ENCODE peak calls at places on chromosome 19, in nine cellular contexts. J is prostate gland, Z is breast epithelium, K is transverse colon, H is suprapubic skin, D is HCT116, E is spleen, U is stomach, N is Panc1. G is an unnamed sample.

GRCh38 chr19:43560687-43561086 is 14.6 kb downstream of the XRCC1 start:
- DNase-seq in J (no peak), Z (no peak), K (no peak), H (no peak), D (no peak), E (peak), U (no peak), N (no peak), G (no peak)

GRCh38 chr19:44924243-44924725 is 9.9 kb downstream of the APOC1 start:
- DNase-seq in J (no peak), Z (no peak), K (no peak), H (no peak), D (no peak), E (no peak), U (no peak), N (no peak), G (no peak)

GRCh38 chr19:49907745-49908446 is 11.2 kb upstream of the IL4I1 start:
- DNase-seq in J (no peak), Z (no peak), K (no peak), H (no peak), D (no peak), E (no peak), U (no peak), N (no peak), G (no peak)

GRCh38 chr19:35978832-35979365 is 16.1 kb upstream of the SDHAF1 start:
- DNase-seq in J (no peak), Z (no peak), K (no peak), H (no peak), D (no peak), E (no peak), U (no peak), N (no peak), G (no peak)

GRCh38 chr19:56973713-56974553 is 133.4 kb upstream of the PEG3 start:
- DNase-seq in J (no peak), Z (no peak), K (no peak), H (no peak), D (no peak), E (no peak), U (no peak), N (no peak), G (no peak)

GRCh38 chr19:46296722-46297431 is at the start of gene HIF3A:
- DNase-seq in J (peak), Z (no peak), K (peak), H (no peak), D (no peak), E (peak), U (peak), N (no peak), G (no peak)

GRCh38 chr19:45170146-45171106 is 7.6 kb downstream of the TRAPPC6A start:
- DNase-seq in J (no peak), Z (no peak), K (no peak), H (no peak), D (no peak), E (no peak), U (no peak), N (no peak), G (no peak)

GRCh38 chr19:13778398-13778797 is 4.1 kb downstream of the C19orf53 start:
- DNase-seq in J (no peak), Z (no peak), K (no peak), H (no peak), D (no peak), E (no peak), U (no peak), N (no peak), G (no peak)

GRCh38 chr19:13544423-13544822 is 38.1 kb upstream of the CACNA1A start:
- DNase-seq in J (no peak), Z (no peak), K (no peak), H (no peak), D (no peak), E (no peak), U (no peak), N (no peak), G (no peak)

GRCh38 chr19:18741124-18741493 is 50.0 kb downstream of the COMP start:
- DNase-seq in J (no peak), Z (no peak), K (no peak), H (no peak), D (no peak), E (no peak), U (no peak), N (no peak), G (no peak)

GRCh38 chr19:16127776-16128371 is 15.6 kb upstream of the HSH2D start:
- DNase-seq in J (no peak), Z (no peak), K (no peak), H (no peak), D (no peak), E (no peak), U (no peak), N (no peak), G (no peak)

GRCh38 chr19:5095568-5095850 is 126.6 kb downstream of the KDM4B start:
- DNase-seq in J (no peak), Z (no peak), K (no peak), H (no peak), D (no peak), E (no peak), U (no peak), N (no peak), G (no peak)

GRCh38 chr19:2207991-2208860 is 27.9 kb downstream of the PLEKHJ1 start:
- DNase-seq in J (no peak), Z (no peak), K (peak), H (peak), D (no peak), E (peak), U (peak), N (no peak), G (no peak)

GRCh38 chr19:35214766-35215422 is 13.6 kb downstream of the FAM187B start:
- DNase-seq in J (no peak), Z (no peak), K (no peak), H (no peak), D (no peak), E (no peak), U (no peak), N (no peak), G (no peak)

GRCh38 chr19:14472202-14472961 is 2.8 kb downstream of the PTGER1 start:
- DNase-seq in J (no peak), Z (peak), K (peak), H (no peak), D (peak), E (peak), U (peak), N (no peak), G (no peak)

GRCh38 chr19:37218592-37218935 is 550 bp downstream of the ZNF383 start:
- DNase-seq in J (no peak), Z (no peak), K (no peak), H (no peak), D (no peak), E (no peak), U (no peak), N (no peak), G (peak)

GRCh38 chr19:50479761-50480251 is 3.2 kb upstream of the GARIN5A start:
- DNase-seq in J (no peak), Z (no peak), K (no peak), H (no peak), D (no peak), E (peak), U (no peak), N (no peak), G (no peak)

GRCh38 chr19:21264416-21264815 is 64.8 kb downstream of the ZNF708 start:
- DNase-seq in J (no peak), Z (no peak), K (no peak), H (no peak), D (no peak), E (no peak), U (no peak), N (no peak), G (no peak)

GRCh38 chr19:49837425-49837824 is 13.5 kb upstream of the PTOV1 start:
- DNase-seq in J (no peak), Z (no peak), K (no peak), H (no peak), D (no peak), E (no peak), U (no peak), N (no peak), G (no peak)

GRCh38 chr19:23460656-23461055 is 65.4 kb upstream of the ZNF91 start:
- DNase-seq in J (no peak), Z (no peak), K (no peak), H (no peak), D (no peak), E (no peak), U (no peak), N (no peak), G (no peak)

GRCh38 chr19:50500060-50500752 is 10.8 kb downstream of the JOSD2 start:
- DNase-seq in J (no peak), Z (no peak), K (no peak), H (no peak), D (no peak), E (peak), U (no peak), N (no peak), G (no peak)

GRCh38 chr19:31511696-31512095 is 162.5 kb upstream of the TSHZ3 start:
- DNase-seq in J (no peak), Z (no peak), K (no peak), H (peak), D (no peak), E (no peak), U (no peak), N (no peak), G (no peak)

GRCh38 chr19:45172611-45173208 is 5.3 kb downstream of the TRAPPC6A start:
- DNase-seq in J (no peak), Z (no peak), K (no peak), H (no peak), D (no peak), E (no peak), U (no peak), N (no peak), G (no peak)

GRCh38 chr19:57068921-57069697 is 50.7 kb upstream of the USP29 start:
- DNase-seq in J (peak), Z (peak), K (no peak), H (no peak), D (no peak), E (no peak), U (no peak), N (no peak), G (no peak)

GRCh38 chr19:40801449-40802299 is 2.7 kb downstream of the EGLN2 start:
- DNase-seq in J (no peak), Z (no peak), K (no peak), H (no peak), D (no peak), E (no peak), U (no peak), N (no peak), G (no peak)

GRCh38 chr19:40803170-40803856 is 4.3 kb downstream of the EGLN2 start:
- DNase-seq in J (no peak), Z (no peak), K (no peak), H (no peak), D (no peak), E (no peak), U (no peak), N (no peak), G (no peak)

GRCh38 chr19:40800997-40801377 is 2.0 kb downstream of the EGLN2 start:
- DNase-seq in J (no peak), Z (no peak), K (no peak), H (no peak), D (no peak), E (peak), U (no peak), N (no peak), G (no peak)

GRCh38 chr19:40803857-40804782 is 5.1 kb downstream of the EGLN2 start:
- DNase-seq in J (peak), Z (no peak), K (peak), H (no peak), D (no peak), E (peak), U (peak), N (no peak), G (no peak)

GRCh38 chr19:40802300-40803169 is 3.5 kb downstream of the EGLN2 start:
- DNase-seq in J (no peak), Z (no peak), K (peak), H (peak), D (no peak), E (peak), U (peak), N (no peak), G (peak)
- TF ChIP-seq POLR2AphosphoS5 in J (peak), Z (no peak), K (no peak), H (no peak), D (no peak), E (peak), U (no peak), N (no peak), G (no peak)

DNA sequence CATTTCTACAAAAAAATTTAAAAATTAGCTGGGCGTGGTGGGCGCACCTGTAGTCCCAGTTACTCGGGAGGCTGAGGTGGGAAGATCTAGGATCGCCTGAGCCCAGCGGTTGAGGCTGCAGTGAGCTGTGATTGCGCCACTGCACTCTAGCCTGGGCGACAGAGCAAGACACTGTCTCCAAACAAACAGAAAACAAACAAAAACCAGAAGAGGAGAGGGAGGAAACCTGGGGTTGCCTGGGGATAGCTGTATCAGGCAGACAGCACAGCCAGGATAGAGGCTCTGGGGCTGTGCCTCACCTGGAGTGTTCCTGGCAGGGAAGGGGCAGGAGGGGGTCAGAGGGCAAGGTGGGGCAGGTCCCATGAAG is 2.6 kb upstream of the POLR2E start:
- DNase-seq in J (no peak), Z (no peak), K (no peak), H (no peak), D (no peak), E (no peak), U (no peak), N (no peak), G (no peak)
- TF ChIP-seq POLR2AphosphoS5 in J (no peak), Z (no peak), K (no peak), H (no peak), D (no peak), E (no peak), U (no peak), N (no peak), G (no peak)

DNA sequence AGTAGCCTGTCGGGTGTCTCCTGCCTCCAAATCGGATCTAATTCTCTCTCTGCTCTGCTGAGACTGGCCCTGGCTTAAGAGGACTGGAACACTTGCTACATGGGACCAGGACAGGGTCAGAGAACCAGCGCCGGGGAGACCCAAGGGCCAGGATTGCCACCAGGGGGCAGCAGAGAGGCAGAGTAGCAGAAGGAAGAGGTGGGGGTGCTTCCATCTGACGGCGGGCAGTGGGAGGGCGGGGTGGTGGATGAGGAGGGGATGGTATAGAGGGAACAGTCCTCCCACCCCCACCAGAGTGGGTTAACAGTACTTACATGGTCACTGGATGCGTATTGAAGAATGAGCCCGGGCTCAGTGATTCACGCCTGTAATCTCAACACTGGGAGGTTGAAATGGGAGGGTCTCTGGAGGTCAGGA is 11.9 kb downstream of the SELENOW start:
- DNase-seq in J (peak), Z (peak), K (peak), H (peak), D (peak), E (peak), U (peak), N (peak), G (peak)
- TF ChIP-seq POLR2AphosphoS5 in J (no peak), Z (no peak), K (no peak), H (no peak), D (no peak), E (no peak), U (no peak), N (no peak), G (no peak)

DNA sequence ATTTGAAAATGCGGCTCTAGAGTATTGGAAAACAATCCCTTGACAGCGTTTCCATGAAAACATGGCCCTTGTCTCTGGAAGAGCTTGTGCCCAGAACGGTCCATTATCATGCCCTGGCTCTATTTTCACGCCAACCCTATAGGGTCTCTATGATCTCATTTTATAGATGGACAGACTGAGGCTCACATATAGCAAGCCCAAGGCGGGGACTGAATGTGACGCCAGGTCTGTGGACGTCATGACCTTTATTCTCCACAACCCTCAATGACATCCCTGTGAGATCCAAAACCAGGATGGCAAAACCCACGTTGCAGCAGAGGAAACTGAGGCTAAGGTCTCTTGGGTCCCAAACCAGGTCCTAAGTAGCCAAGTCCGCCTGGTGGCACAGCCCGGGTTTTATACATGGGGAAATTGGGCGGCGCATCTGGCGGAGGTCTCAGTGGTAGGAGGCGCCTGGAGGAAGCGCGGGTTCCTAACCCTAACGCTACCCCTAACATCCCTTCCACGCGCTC is 425 bp upstream of the COLGALT1 start:
- DNase-seq in J (no peak), Z (no peak), K (no peak), H (no peak), D (no peak), E (no peak), U (no peak), N (peak), G (no peak)
- TF ChIP-seq POLR2AphosphoS5 in J (no peak), Z (no peak), K (no peak), H (no peak), D (no peak), E (no peak), U (no peak), N (no peak), G (no peak)

GRCh38 chr19:11116507-11116906 is 27.2 kb downstream of the LDLR start:
- DNase-seq in J (no peak), Z (no peak), K (no peak), H (no peak), D (no peak), E (no peak), U (no peak), N (no peak), G (no peak)
- TF ChIP-seq POLR2AphosphoS5 in J (no peak), Z (no peak), K (no peak), H (no peak), D (no peak), E (no peak), U (no peak), N (no peak), G (no peak)

GRCh38 chr19:3572132-3572854 is 451 bp upstream of the HMG20B start:
- DNase-seq in J (peak), Z (peak), K (peak), H (peak), D (peak), E (peak), U (peak), N (peak), G (peak)
- TF ChIP-seq POLR2AphosphoS5 in J (peak), Z (peak), K (no peak), H (no peak), D (peak), E (peak), U (no peak), N (no peak), G (no peak)

DNA sequence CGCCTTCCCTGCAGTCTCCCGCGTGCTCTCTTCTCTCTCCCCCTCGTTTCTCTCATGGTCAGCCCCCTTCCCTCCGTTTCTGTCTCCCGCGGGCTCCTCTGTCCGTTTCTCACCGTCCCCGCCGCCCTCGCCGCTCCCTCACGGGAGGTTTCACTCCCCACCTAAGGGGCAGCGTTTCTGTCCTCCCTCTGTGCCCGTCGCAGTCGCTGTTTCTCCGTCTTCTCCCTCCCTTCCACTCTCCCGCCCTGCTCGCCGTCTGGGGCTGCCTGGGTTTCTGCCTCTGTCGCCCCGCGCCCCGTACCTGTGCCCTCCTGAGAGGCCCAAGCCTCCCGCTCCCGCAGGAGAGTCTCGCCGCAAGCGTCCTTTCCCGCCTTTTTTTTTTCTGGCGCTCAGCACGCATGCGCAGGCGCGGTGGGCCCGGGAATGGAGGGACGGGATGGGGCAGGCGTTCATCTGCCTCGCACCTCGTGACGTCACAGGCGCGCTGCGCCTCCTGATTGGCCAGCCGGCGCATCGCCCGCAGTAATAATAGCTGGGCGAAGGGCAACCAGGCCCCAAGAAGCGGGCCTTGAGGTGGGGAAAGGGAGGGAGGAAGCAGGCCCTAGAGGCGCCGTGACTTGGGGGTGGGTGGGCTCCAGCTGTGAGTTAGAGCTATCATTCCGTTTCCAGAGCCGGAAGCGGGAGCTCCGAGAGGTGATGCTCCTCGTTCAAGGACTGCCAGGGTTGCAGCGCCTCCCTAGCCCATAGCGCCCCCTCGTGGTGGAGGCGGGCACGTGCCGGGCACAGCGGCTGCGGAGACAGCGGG is 15.4 kb downstream of the SSC5D start:
- DNase-seq in J (peak), Z (peak), K (peak), H (peak), D (peak), E (peak), U (peak), N (peak), G (peak)
- TF ChIP-seq POLR2AphosphoS5 in J (peak), Z (no peak), K (peak), H (no peak), D (no peak), E (peak), U (no peak), N (no peak), G (no peak)

GRCh38 chr19:53959176-53959757 is 3.5 kb upstream of the CACNG8 start:
- DNase-seq in J (no peak), Z (no peak), K (no peak), H (no peak), D (no peak), E (no peak), U (no peak), N (no peak), G (no peak)
- TF ChIP-seq POLR2AphosphoS5 in J (no peak), Z (no peak), K (no peak), H (no peak), D (no peak), E (no peak), U (no peak), N (no peak), G (no peak)

DNA sequence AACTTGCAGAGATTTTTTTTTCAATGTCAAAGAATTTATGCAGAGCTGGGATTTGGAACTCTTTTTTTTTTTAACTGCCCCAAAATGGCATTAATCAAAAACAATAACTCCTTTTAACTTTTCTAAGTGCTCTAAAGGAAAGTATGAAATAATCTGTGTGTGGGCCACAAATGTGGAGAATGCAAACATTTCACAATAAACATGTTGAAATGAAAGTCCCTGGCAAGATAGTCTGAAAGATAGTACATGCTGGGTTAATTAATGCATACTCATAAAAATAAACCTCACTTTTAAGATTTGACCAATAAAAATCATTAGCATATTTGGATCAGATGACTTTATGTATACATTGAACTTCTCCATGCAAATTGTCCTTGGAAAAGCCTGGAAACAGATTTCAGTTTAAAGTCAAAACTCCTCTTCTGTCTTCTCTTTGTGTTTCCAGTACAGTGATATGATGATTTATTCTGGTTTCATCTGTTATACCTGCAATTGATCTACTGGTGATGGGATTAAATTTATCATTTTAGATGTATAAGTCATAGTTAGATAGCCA is 30.5 kb upstream of the ZNF536 start:
- DNase-seq in J (no peak), Z (no peak), K (no peak), H (no peak), D (no peak), E (no peak), U (no peak), N (no peak), G (no peak)
- TF ChIP-seq POLR2AphosphoS5 in J (no peak), Z (no peak), K (no peak), H (no peak), D (no peak), E (no peak), U (no peak), N (no peak), G (no peak)

G was measured in HL-60.